ENCODE peak calls at places on chromosomes 7 and 10, in six cellular contexts. Q, Z, U, V, N and D are unnamed samples.

GRCh38 chr7:143487566-143487965 is 9.9 kb downstream of the TAS2R41 start:
- DNase-seq in Q (no peak), Z (no peak), U (peak; percentile 56), V (no peak), N (no peak), D (no peak)

GRCh38 chr10:50260791-50261281 is 9.5 kb upstream of the ASAH2 start:
- DNase-seq in Q (no peak), Z (peak; percentile 18), U (no peak), V (no peak), N (peak; percentile 7), D (no peak)

GRCh38 chr7:102446387-102447156 is 13.2 kb downstream of the ORAI2 start:
- DNase-seq in Q (no peak), Z (no peak), U (no peak), V (no peak), N (no peak), D (no peak)

GRCh38 chr10:117320050-117320665 is 55.1 kb downstream of the PDZD8 start:
- DNase-seq in Q (no peak), Z (peak; percentile 12), U (peak; percentile 21), V (no peak), N (peak; percentile 51), D (no peak)

GRCh38 chr7:137879357-137880158 is 32.8 kb upstream of the DGKI start:
- DNase-seq in Q (no peak), Z (no peak), U (peak; percentile 65), V (no peak), N (peak; percentile 20), D (no peak)

GRCh38 chr10:103693070-103693811 is 162.1 kb downstream of the SH3PXD2A start:
- DNase-seq in Q (peak; percentile 45), Z (peak; percentile 42), U (peak; percentile 18), V (no peak), N (peak; percentile 47), D (no peak)

GRCh38 chr7:2220506-2220905 is 12.2 kb downstream of the MAD1L1 start:
- DNase-seq in Q (no peak), Z (no peak), U (no peak), V (no peak), N (no peak), D (no peak)

GRCh38 chr7:71521506-71521905 is 389.6 kb downstream of the GALNT17 start:
- DNase-seq in Q (no peak), Z (no peak), U (no peak), V (no peak), N (no peak), D (no peak)

GRCh38 chr7:105996860-105997737 is 34.0 kb downstream of the CDHR3 start:
- DNase-seq in Q (no peak), Z (no peak), U (no peak), V (no peak), N (no peak), D (no peak)

GRCh38 chr7:41869596-41869995 is 166.7 kb upstream of the INHBA start:
- DNase-seq in Q (no peak), Z (no peak), U (peak; percentile 29), V (no peak), N (peak; percentile 23), D (no peak)